ENCODE peak calls at places on chromosomes 16 and 17, in ten cellular contexts. F is CD4-positive, alpha-beta T cell; T is Calu3; Z is glutamatergic neuron; Y is thyroid gland; U is AG04450; K is OCI-LY7; H is MCF 10A; S is cardiac fibroblast; E is CD14-positive monocyte. O is an unnamed sample.

GRCh38 chr17:915416-916201 is 64.0 kb downstream of the NXN start:
- DNase-seq in F (no peak), T (no peak), Z (no peak), Y (peak), U (no peak), K (no peak), H (peak), S (peak), E (no peak), O (no peak)

GRCh38 chr16:86171329-86171728 is 272.4 kb downstream of the IRF8 start:
- DNase-seq in F (no peak), T (no peak), Z (no peak), Y (no peak), U (peak), K (no peak), H (no peak), S (peak), E (no peak), O (no peak)

GRCh38 chr17:68382582-68383085 is 74.7 kb downstream of the WIPI1 start:
- DNase-seq in F (no peak), T (no peak), Z (no peak), Y (no peak), U (no peak), K (no peak), H (no peak), S (peak), E (no peak), O (no peak)

GRCh38 chr16:89138843-89139520 is 32.6 kb upstream of the CDH15 start:
- DNase-seq in F (no peak), T (no peak), Z (peak), Y (no peak), U (no peak), K (no peak), H (no peak), S (no peak), E (peak), O (no peak)

GRCh38 chr17:30586818-30587595 is 109.8 kb downstream of the GOSR1 start:
- DNase-seq in F (no peak), T (peak), Z (no peak), Y (no peak), U (no peak), K (no peak), H (peak), S (peak), E (no peak), O (no peak)

GRCh38 chr17:74861554-74862107 is 1.9 kb upstream of the GRIN2C start:
- DNase-seq in F (no peak), T (no peak), Z (no peak), Y (no peak), U (no peak), K (no peak), H (no peak), S (no peak), E (no peak), O (peak)

GRCh38 chr17:83194761-83195329 is 115.4 kb downstream of the METRNL start:
- DNase-seq in F (no peak), T (no peak), Z (peak), Y (peak), U (no peak), K (no peak), H (peak), S (no peak), E (peak), O (no peak)

GRCh38 chr17:76053230-76054111 is 18.8 kb downstream of the SRP68 start:
- DNase-seq in F (no peak), T (peak), Z (no peak), Y (peak), U (peak), K (no peak), H (peak), S (peak), E (no peak), O (no peak)

GRCh38 chr17:73248532-73248931 is 13.1 kb downstream of the CPSF4L start:
- DNase-seq in F (no peak), T (no peak), Z (no peak), Y (peak), U (no peak), K (no peak), H (no peak), S (no peak), E (no peak), O (no peak)

GRCh38 chr17:58399974-58400373 is 17.4 kb downstream of the RNF43 start:
- DNase-seq in F (no peak), T (no peak), Z (no peak), Y (no peak), U (no peak), K (no peak), H (no peak), S (no peak), E (no peak), O (no peak)

GRCh38 chr16:6341993-6342392 is 990.7 kb upstream of the RBFOX1 start:
- DNase-seq in F (no peak), T (no peak), Z (no peak), Y (no peak), U (no peak), K (no peak), H (no peak), S (no peak), E (no peak), O (no peak)

GRCh38 chr16:87570938-87571867 is 31.1 kb upstream of the JPH3 start:
- DNase-seq in F (no peak), T (peak), Z (peak), Y (peak), U (no peak), K (peak), H (peak), S (peak), E (no peak), O (peak)

GRCh38 chr17:82041139-82041814 is 3.8 kb upstream of the DCXR start:
- DNase-seq in F (no peak), T (no peak), Z (no peak), Y (no peak), U (no peak), K (no peak), H (no peak), S (no peak), E (no peak), O (no peak)

GRCh38 chr16:80931985-80932720 is 74.5 kb downstream of the CMC2 start:
- DNase-seq in F (no peak), T (peak), Z (peak), Y (peak), U (no peak), K (no peak), H (no peak), S (peak), E (no peak), O (peak)

GRCh38 chr17:81703747-81704654 is 834 bp downstream of the MRPL12 start:
- DNase-seq in F (no peak), T (no peak), Z (no peak), Y (no peak), U (no peak), K (peak), H (no peak), S (no peak), E (no peak), O (no peak)

GRCh38 chr17:10618202-10618635 is 38.9 kb downstream of the MYH3 start:
- DNase-seq in F (peak), T (peak), Z (peak), Y (peak), U (peak), K (peak), H (peak), S (peak), E (peak), O (peak)

GRCh38 chr16:24279982-24280381 is 23.8 kb downstream of the CACNG3 start:
- DNase-seq in F (no peak), T (no peak), Z (no peak), Y (no peak), U (no peak), K (no peak), H (no peak), S (no peak), E (no peak), O (no peak)

GRCh38 chr17:422196-422930 is 69.8 kb upstream of the RPH3AL start:
- DNase-seq in F (no peak), T (no peak), Z (no peak), Y (no peak), U (no peak), K (no peak), H (no peak), S (no peak), E (no peak), O (no peak)

GRCh38 chr17:79777166-79777843 is 643 bp upstream of the CBX2 start:
- DNase-seq in F (no peak), T (peak), Z (peak), Y (peak), U (no peak), K (peak), H (peak), S (peak), E (no peak), O (peak)

GRCh38 chr16:79437764-79438728 is 162.5 kb downstream of the MAF start:
- DNase-seq in F (no peak), T (peak), Z (no peak), Y (no peak), U (no peak), K (no peak), H (peak), S (peak), E (no peak), O (no peak)

GRCh38 chr16:66437391-66437945 is 10.4 kb downstream of the BEAN1 start:
- DNase-seq in F (no peak), T (no peak), Z (no peak), Y (no peak), U (no peak), K (no peak), H (no peak), S (no peak), E (no peak), O (no peak)

GRCh38 chr16:87425941-87426340 is 33.8 kb downstream of the MAP1LC3B start:
- DNase-seq in F (no peak), T (no peak), Z (no peak), Y (no peak), U (no peak), K (no peak), H (no peak), S (no peak), E (no peak), O (no peak)

GRCh38 chr16:48536600-48537200 is 73.3 kb downstream of the N4BP1 start:
- DNase-seq in F (no peak), T (no peak), Z (no peak), Y (no peak), U (no peak), K (no peak), H (no peak), S (peak), E (no peak), O (no peak)

GRCh38 chr17:68351395-68351794 is 60.1 kb downstream of the ARSG start:
- DNase-seq in F (no peak), T (no peak), Z (no peak), Y (no peak), U (no peak), K (no peak), H (no peak), S (peak), E (peak), O (no peak)

GRCh38 chr17:76092526-76093413 is 10.8 kb downstream of the EXOC7 start:
- DNase-seq in F (no peak), T (no peak), Z (no peak), Y (no peak), U (no peak), K (no peak), H (no peak), S (no peak), E (no peak), O (no peak)

GRCh38 chr16:11556945-11557720 is 29.6 kb downstream of the LITAF start:
- DNase-seq in F (peak), T (no peak), Z (no peak), Y (no peak), U (no peak), K (no peak), H (no peak), S (no peak), E (no peak), O (no peak)

GRCh38 chr17:81558115-81558468 is 5.9 kb upstream of the FAAP100 start:
- DNase-seq in F (no peak), T (no peak), Z (no peak), Y (no peak), U (no peak), K (no peak), H (no peak), S (no peak), E (no peak), O (no peak)

GRCh38 chr17:37187262-37187661 is 188.5 kb upstream of the C17orf78 start:
- DNase-seq in F (no peak), T (no peak), Z (no peak), Y (no peak), U (no peak), K (no peak), H (no peak), S (peak), E (no peak), O (no peak)

GRCh38 chr17:16384557-16384956 is 3.7 kb downstream of the UBB start:
- DNase-seq in F (no peak), T (no peak), Z (no peak), Y (no peak), U (no peak), K (no peak), H (no peak), S (no peak), E (no peak), O (no peak)

GRCh38 chr17:16215965-16216316 is 607 bp upstream of the NCOR1 start:
- DNase-seq in F (peak), T (no peak), Z (no peak), Y (no peak), U (no peak), K (peak), H (no peak), S (no peak), E (peak), O (no peak)

GRCh38 chr16:22641030-22641671 is 130.5 kb downstream of the NPIPB5 start:
- DNase-seq in F (no peak), T (peak), Z (no peak), Y (no peak), U (no peak), K (peak), H (peak), S (peak), E (peak), O (peak)

GRCh38 chr17:75975757-75976174 is 3.2 kb downstream of the ACOX1 start:
- DNase-seq in F (no peak), T (no peak), Z (no peak), Y (no peak), U (no peak), K (no peak), H (no peak), S (no peak), E (no peak), O (no peak)

GRCh38 chr16:55000595-55000994 is 69.9 kb downstream of the IRX5 start:
- DNase-seq in F (no peak), T (no peak), Z (no peak), Y (no peak), U (no peak), K (no peak), H (peak), S (peak), E (no peak), O (no peak)

GRCh38 chr17:2237521-2237921 is 66.1 kb downstream of the SMG6 start:
- DNase-seq in F (no peak), T (no peak), Z (no peak), Y (no peak), U (no peak), K (no peak), H (peak), S (peak), E (no peak), O (no peak)

GRCh38 chr17:34474706-34475105 is 104.7 kb upstream of the TMEM132E start:
- DNase-seq in F (no peak), T (no peak), Z (no peak), Y (no peak), U (no peak), K (no peak), H (no peak), S (no peak), E (no peak), O (no peak)
- TF ChIP-seq CTCF in F (no peak), T (no peak), Z (no peak), Y (no peak), U (no peak), K (no peak), H (no peak), S (no peak), E (no peak), O (no peak)

GRCh38 chr17:71963341-71963740 is 157.5 kb upstream of the SOX9 start:
- DNase-seq in F (no peak), T (no peak), Z (no peak), Y (no peak), U (no peak), K (no peak), H (no peak), S (no peak), E (no peak), O (no peak)
- TF ChIP-seq CTCF in F (no peak), T (no peak), Z (no peak), Y (no peak), U (no peak), K (no peak), H (no peak), S (no peak), E (no peak), O (no peak)

DNA sequence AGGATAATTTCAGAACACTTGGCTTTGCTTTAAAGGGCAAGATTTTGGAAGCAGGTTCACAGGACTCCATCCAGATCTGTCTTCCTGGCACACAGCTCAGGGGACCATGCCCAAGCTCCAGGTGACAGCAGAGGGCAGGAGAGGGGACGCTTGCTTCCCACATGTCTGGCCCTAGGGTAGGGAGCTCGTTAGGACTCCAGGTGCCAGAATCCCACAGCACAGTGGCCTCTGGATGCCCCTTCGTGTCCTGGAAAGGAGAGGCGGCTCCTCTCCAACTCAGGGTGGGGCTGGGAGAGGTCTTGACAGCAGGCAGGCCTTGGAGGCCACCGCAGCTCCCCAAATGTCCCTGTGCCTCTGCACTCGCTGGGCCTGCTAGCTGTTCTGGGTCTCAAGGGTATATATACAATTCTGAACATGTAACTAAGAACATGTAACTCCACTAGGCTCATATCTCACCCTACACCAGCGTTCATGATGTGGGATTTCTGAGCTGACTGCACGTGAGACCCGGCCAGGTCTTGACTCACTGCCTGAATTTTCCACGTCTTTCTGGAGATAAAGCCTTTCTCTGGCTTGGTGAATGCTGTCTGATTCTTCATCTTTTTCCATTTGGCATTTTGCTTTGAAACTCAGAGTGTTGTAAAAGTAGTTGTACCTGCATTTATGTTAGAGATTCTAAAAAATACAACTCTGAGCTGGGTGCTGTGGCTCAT is 52.8 kb downstream of the MARCHF10 start:
- DNase-seq in F (no peak), T (peak), Z (no peak), Y (no peak), U (no peak), K (no peak), H (no peak), S (peak), E (no peak), O (no peak)
- TF ChIP-seq CTCF in F (no peak), T (no peak), Z (no peak), Y (no peak), U (no peak), K (no peak), H (no peak), S (no peak), E (no peak), O (no peak)

GRCh38 chr17:42980766-42981397 is 517 bp downstream of the RUNDC1 start:
- DNase-seq in F (peak), T (peak), Z (peak), Y (peak), U (no peak), K (peak), H (peak), S (peak), E (no peak), O (peak)
- TF ChIP-seq CTCF in F (no peak), T (peak), Z (no peak), Y (peak), U (no peak), K (peak), H (peak), S (no peak), E (no peak), O (no peak)

DNA sequence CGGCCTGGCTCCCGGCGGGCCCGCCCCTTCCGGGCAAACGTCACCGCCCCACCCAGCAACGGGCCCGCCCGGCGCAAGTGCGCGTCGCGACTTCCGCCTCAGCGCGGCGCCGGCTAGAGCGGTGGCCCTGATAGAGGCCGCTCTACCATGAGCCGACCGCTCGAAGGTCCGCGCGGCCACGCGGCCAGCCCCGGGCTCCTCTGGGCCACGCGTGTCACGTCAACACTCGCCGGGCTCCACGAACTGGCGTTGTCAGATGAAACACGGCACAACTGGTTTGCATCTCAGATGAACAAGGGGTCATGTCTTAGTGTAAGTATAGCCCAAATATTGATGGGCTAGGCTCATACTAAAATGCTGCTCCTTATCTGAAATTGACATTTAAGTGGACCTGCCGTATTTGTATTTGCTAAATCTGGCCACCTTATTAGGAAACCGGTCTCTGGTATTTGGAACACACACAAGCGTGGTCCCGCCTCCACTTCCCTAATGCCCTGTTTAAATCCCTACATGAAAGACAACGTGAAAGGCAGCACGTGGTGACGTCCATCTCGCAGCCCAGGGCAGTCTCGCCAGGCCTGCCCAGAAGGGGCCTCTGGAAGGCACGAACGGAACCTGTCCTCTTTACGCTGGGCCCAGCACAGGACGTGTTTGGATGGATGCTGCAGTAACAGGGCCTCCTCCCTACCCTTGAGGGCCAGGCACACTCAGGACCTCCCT is at the start of gene ZNF598:
- DNase-seq in F (peak), T (peak), Z (peak), Y (peak), U (no peak), K (peak), H (peak), S (peak), E (peak), O (peak)
- TF ChIP-seq CTCF in F (no peak), T (no peak), Z (no peak), Y (no peak), U (no peak), K (no peak), H (no peak), S (no peak), E (no peak), O (no peak)

DNA sequence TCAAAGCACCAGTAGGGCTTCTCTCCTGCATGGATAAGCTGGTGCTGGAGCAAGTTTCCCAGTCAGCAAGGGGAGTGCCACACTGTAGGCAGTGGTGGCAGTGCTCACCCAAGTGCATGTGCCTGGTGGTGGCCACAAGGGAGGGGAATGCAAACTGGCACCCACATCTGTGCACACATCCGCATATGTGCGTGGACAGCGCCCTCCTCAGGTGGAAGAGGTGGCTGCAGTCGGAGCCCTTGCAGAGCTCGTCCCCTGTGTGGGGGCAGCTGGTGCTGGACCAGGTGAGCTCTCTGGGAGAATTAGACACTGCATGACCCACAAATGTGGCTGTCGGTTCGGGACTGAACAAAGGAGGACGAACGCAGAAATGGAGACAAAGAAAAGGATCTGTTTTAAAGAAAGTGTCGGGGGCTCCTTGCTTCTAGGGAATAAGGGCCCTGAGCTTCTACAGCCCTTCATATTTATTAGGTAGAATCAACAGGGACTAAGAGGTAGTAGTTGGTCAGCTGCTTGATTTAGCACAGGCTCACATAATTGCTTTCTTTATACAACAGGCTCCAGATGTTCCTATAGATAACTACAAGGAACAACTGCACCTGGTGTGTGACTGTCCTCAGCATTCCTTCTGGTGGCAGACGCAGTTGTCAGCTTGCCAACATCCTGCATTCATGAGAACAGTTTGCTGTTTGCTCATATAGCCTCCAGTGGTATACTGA is 5.3 kb upstream of the ZNF689 start:
- DNase-seq in F (peak), T (peak), Z (peak), Y (no peak), U (no peak), K (peak), H (peak), S (peak), E (peak), O (peak)
- TF ChIP-seq CTCF in F (peak), T (peak), Z (peak), Y (no peak), U (peak), K (peak), H (peak), S (peak), E (peak), O (peak)